ENCODE peak calls at places on chromosomes 3 and 15, in five cellular contexts. V is PC-9, C is H9, O is GM23338, M is OCI-LY7. E is an unnamed sample.

GRCh38 chr15:25056484-25057429 is 102.0 kb downstream of the SNRPN start:
- DNase-seq in V (no peak), C (peak; percentile 30), O (peak; percentile 47), M (no peak), E (no peak)

GRCh38 chr3:63230146-63230545 is 48.0 kb upstream of the SYNPR start:
- DNase-seq in V (no peak), C (no peak), O (no peak), M (no peak), E (no peak)

GRCh38 chr3:79032686-79033318 is 735.0 kb downstream of the ROBO1 start:
- DNase-seq in V (no peak), C (no peak), O (peak; percentile 76), M (peak; percentile 41), E (peak; percentile 54)

GRCh38 chr15:80674245-80674614 is 20.9 kb upstream of the ABHD17C start:
- DNase-seq in V (no peak), C (no peak), O (no peak), M (no peak), E (no peak)

GRCh38 chr3:168534761-168535160 is 439.0 kb upstream of the GOLIM4 start:
- DNase-seq in V (peak; percentile 6), C (no peak), O (peak; percentile 33), M (no peak), E (no peak)

GRCh38 chr3:157157836-157158235 is 2.1 kb downstream of the CCNL1 start:
- DNase-seq in V (no peak), C (no peak), O (no peak), M (no peak), E (no peak)

GRCh38 chr15:94524565-94524964 is 293.2 kb downstream of the MCTP2 start:
- DNase-seq in V (no peak), C (no peak), O (no peak), M (no peak), E (no peak)

GRCh38 chr15:33055962-33056361 is 138.6 kb downstream of the FMN1 start:
- DNase-seq in V (no peak), C (no peak), O (no peak), M (no peak), E (no peak)

GRCh38 chr15:84387086-84387485 is 151.5 kb downstream of the GOLGA6L4 start:
- DNase-seq in V (no peak), C (peak; percentile 18), O (no peak), M (no peak), E (no peak)

GRCh38 chr3:189041482-189042090 is 130.2 kb upstream of the TPRG1 start:
- DNase-seq in V (no peak), C (peak; percentile 76), O (peak; percentile 91), M (peak; percentile 70), E (peak; percentile 23)
- H2AFZ ChIP-seq in V (no peak overlapping the region), C (no peak overlapping the region), O (no peak overlapping the region), M (no peak overlapping the region), E (no peak overlapping the region)

GRCh38 chr3:109863701-109864100 is 526.4 kb upstream of the DPPA4 start:
- DNase-seq in V (no peak), C (no peak), O (no peak), M (no peak), E (no peak)
- H2AFZ ChIP-seq in V (no peak overlapping the region), C (no peak overlapping the region), O (no peak overlapping the region), M (no peak overlapping the region), E (no peak overlapping the region)

GRCh38 chr15:85837011-85837433 is 42.3 kb upstream of the KLHL25 start:
- DNase-seq in V (peak; percentile 86), C (no peak), O (no peak), M (no peak), E (no peak)
- H2AFZ ChIP-seq in V (peak overlapping the region; percentile 49), C (no peak overlapping the region), O (peak overlapping the region; percentile 28), M (no peak overlapping the region), E (peak overlapping the region; percentile 61)

GRCh38 chr3:119177321-119177720 is 3.9 kb downstream of the UPK1B start:
- DNase-seq in V (no peak), C (no peak), O (no peak), M (no peak), E (no peak)

GRCh38 chr3:119176778-119177177 is 3.4 kb downstream of the UPK1B start:
- DNase-seq in V (no peak), C (no peak), O (no peak), M (no peak), E (no peak)

GRCh38 chr3:119184083-119184482 is 10.7 kb downstream of the UPK1B start:
- DNase-seq in V (no peak), C (no peak), O (no peak), M (no peak), E (no peak)

GRCh38 chr3:119184808-119185690 is 11.7 kb downstream of the UPK1B start:
- DNase-seq in V (peak; percentile 92), C (no peak), O (no peak), M (no peak), E (no peak)

GRCh38 chr3:119181765-119182164 is 8.4 kb downstream of the UPK1B start:
- DNase-seq in V (peak; percentile 92), C (no peak), O (peak; percentile 22), M (no peak), E (no peak)
- H2AFZ ChIP-seq in V (peak overlapping the region; percentile 65), C (no peak overlapping the region), O (peak overlapping the region; percentile 43), M (no peak overlapping the region), E (no peak overlapping the region)

GRCh38 chr3:128487538-128487812 is 5.5 kb downstream of the GATA2 start:
- DNase-seq in V (no peak), C (no peak), O (no peak), M (no peak), E (no peak)
- H2AFZ ChIP-seq in V (peak overlapping the region; percentile 93), C (no peak overlapping the region), O (peak overlapping the region; percentile 78), M (no peak overlapping the region), E (peak overlapping the region; percentile 83)

DNA sequence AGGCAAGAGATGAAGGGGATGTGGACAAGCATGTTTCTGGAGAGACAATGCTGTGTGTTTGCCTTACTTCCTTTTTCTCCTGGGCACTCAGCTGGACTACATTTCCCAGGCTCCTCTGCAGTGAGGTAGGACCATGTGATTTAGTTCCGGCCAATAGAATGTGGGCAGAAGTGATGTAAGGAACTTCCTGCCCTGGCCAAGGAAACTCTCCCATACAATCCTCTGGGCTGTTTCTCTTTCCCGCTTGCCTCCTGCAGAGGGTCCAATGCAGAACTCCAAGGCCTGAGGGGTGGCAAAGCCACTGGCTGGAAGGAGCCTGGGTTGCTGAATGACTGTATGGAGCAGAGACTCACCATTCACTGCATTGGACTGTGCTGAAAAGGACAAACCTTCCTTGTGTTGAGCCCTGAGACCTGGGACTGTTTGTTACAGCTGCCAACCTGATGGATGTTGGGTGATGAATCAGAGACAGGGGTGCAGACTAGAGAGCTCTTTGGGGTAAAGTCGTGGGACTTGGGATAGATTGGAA is 82.7 kb upstream of the SLC6A6 start:
- DNase-seq in V (peak; percentile 75), C (peak; percentile 92), O (peak; percentile 95), M (peak; percentile 93), E (peak; percentile 48)
- H2AFZ ChIP-seq in V (peak overlapping the region; percentile 75), C (peak overlapping the region; percentile 82), O (no peak overlapping the region), M (peak overlapping the region; percentile 91), E (peak overlapping the region; percentile 88)